ENCODE peak calls at places on chromosome 10, in five cellular contexts. One of them, this sample, is unnamed.

GRCh38 chr10:14859775-14860174 is 18.9 kb upstream of the SUV39H2 start:
- DNase-seq in heart right ventricle: no peak
- DNase-seq in brain microvascular endothelial cell: no peak
- DNase-seq in GM23248: peak
- DNase-seq in heart left ventricle: no peak
- DNase-seq in this sample: no peak

GRCh38 chr10:91555455-91555854 is 77.4 kb downstream of the PPP1R3C start:
- DNase-seq in heart right ventricle: no peak
- DNase-seq in brain microvascular endothelial cell: no peak
- DNase-seq in GM23248: no peak
- DNase-seq in heart left ventricle: no peak
- DNase-seq in this sample: no peak

GRCh38 chr10:96285331-96285752 is 14.0 kb upstream of the BLNK start:
- DNase-seq in heart right ventricle: no peak
- DNase-seq in brain microvascular endothelial cell: no peak
- DNase-seq in GM23248: no peak
- DNase-seq in heart left ventricle: no peak
- DNase-seq in this sample: no peak

GRCh38 chr10:129126955-129127354 is 340.1 kb upstream of the MGMT start:
- DNase-seq in heart right ventricle: no peak
- DNase-seq in brain microvascular endothelial cell: no peak
- DNase-seq in GM23248: no peak
- DNase-seq in heart left ventricle: no peak
- DNase-seq in this sample: no peak

GRCh38 chr10:132776186-132776585 is 9.8 kb downstream of the NKX6-2 start:
- DNase-seq in heart right ventricle: no peak
- DNase-seq in brain microvascular endothelial cell: no peak
- DNase-seq in GM23248: no peak
- DNase-seq in heart left ventricle: no peak
- DNase-seq in this sample: no peak

GRCh38 chr10:79331709-79332108 is 15.6 kb upstream of the PPIF start:
- DNase-seq in heart right ventricle: peak
- DNase-seq in brain microvascular endothelial cell: peak
- DNase-seq in GM23248: peak
- DNase-seq in heart left ventricle: peak
- DNase-seq in this sample: no peak

GRCh38 chr10:86343761-86344160 is 22.8 kb downstream of the GRID1 start:
- DNase-seq in heart right ventricle: no peak
- DNase-seq in brain microvascular endothelial cell: no peak
- DNase-seq in GM23248: no peak
- DNase-seq in heart left ventricle: no peak
- DNase-seq in this sample: peak

GRCh38 chr10:44578271-44578670 is 193.4 kb upstream of the CXCL12 start:
- DNase-seq in heart right ventricle: no peak
- DNase-seq in brain microvascular endothelial cell: no peak
- DNase-seq in GM23248: no peak
- DNase-seq in heart left ventricle: no peak
- DNase-seq in this sample: no peak

GRCh38 chr10:1158066-1158465 is 101.9 kb downstream of the WDR37 start:
- DNase-seq in heart right ventricle: no peak
- DNase-seq in brain microvascular endothelial cell: no peak
- DNase-seq in GM23248: no peak
- DNase-seq in heart left ventricle: no peak
- DNase-seq in this sample: no peak

GRCh38 chr10:84289521-84290200 is 38.7 kb upstream of the CCSER2 start:
- DNase-seq in heart right ventricle: no peak
- DNase-seq in brain microvascular endothelial cell: no peak
- DNase-seq in GM23248: no peak
- DNase-seq in heart left ventricle: no peak
- DNase-seq in this sample: no peak

GRCh38 chr10:77846718-77847311 is 79.7 kb downstream of the DLG5 start:
- DNase-seq in heart right ventricle: peak
- DNase-seq in brain microvascular endothelial cell: peak
- DNase-seq in GM23248: peak
- DNase-seq in heart left ventricle: peak
- DNase-seq in this sample: peak

GRCh38 chr10:70518695-70519094 is 40.1 kb downstream of the PALD1 start:
- DNase-seq in heart right ventricle: no peak
- DNase-seq in brain microvascular endothelial cell: peak
- DNase-seq in GM23248: peak
- DNase-seq in heart left ventricle: no peak
- DNase-seq in this sample: no peak

GRCh38 chr10:88831709-88832108 is 19.9 kb downstream of the ANKRD22 start:
- DNase-seq in heart right ventricle: no peak
- DNase-seq in brain microvascular endothelial cell: no peak
- DNase-seq in GM23248: no peak
- DNase-seq in heart left ventricle: no peak
- DNase-seq in this sample: no peak

GRCh38 chr10:74947781-74948401 is 121.5 kb downstream of the KAT6B start:
- DNase-seq in heart right ventricle: no peak
- DNase-seq in brain microvascular endothelial cell: no peak
- DNase-seq in GM23248: no peak
- DNase-seq in heart left ventricle: no peak
- DNase-seq in this sample: no peak

GRCh38 chr10:107341281-107341680 is 176.8 kb upstream of the SORCS1 start:
- DNase-seq in heart right ventricle: no peak
- DNase-seq in brain microvascular endothelial cell: no peak
- DNase-seq in GM23248: peak
- DNase-seq in heart left ventricle: no peak
- DNase-seq in this sample: no peak

GRCh38 chr10:71333154-71333887 is 14.3 kb downstream of the SLC29A3 start:
- DNase-seq in heart right ventricle: no peak
- DNase-seq in brain microvascular endothelial cell: no peak
- DNase-seq in GM23248: no peak
- DNase-seq in heart left ventricle: no peak
- DNase-seq in this sample: no peak

GRCh38 chr10:14356921-14357320 is 26.2 kb upstream of the FRMD4A start:
- DNase-seq in heart right ventricle: no peak
- DNase-seq in brain microvascular endothelial cell: peak
- DNase-seq in GM23248: peak
- DNase-seq in heart left ventricle: no peak
- DNase-seq in this sample: no peak

DNA sequence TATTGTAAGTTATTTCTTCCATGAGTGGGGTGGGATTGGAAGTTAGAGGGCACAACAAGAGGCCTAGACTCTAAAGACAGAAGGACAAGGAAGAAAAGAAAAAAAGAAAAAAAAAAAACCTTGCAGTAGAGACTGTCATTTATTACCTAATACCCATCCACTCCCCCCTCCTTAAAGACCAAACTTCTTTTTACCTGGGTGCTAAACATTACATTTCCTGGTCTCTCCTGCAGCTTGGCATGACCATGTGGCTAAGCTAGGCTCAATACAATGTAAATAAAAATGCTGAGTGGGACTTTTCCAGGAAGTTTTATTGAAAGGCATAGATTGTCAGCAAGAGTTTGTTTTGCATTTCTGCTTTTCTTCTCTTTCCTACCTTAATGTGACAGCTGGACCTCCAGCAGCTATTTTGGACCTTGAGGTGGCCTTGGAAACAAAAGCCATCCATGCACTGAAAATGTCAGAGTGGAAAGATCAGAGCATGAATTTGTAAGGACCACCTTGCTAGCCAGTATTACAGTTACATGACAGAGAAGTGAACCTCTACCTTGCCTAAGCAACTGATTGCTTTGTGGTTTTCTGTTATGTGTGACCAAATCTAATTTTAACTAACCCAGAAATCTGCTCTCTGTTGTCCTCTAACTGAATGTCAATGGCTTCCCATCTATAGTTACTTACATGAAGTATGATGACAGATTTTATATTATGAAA is 81.3 kb upstream of the SFMBT2 start:
- DNase-seq in heart right ventricle: no peak
- DNase-seq in brain microvascular endothelial cell: no peak
- DNase-seq in GM23248: no peak
- DNase-seq in heart left ventricle: no peak
- DNase-seq in this sample: no peak
- H3K27ac ChIP-seq in heart right ventricle: no peak
- H3K27ac ChIP-seq in brain microvascular endothelial cell: no peak
- H3K27ac ChIP-seq in GM23248: no peak
- H3K27ac ChIP-seq in heart left ventricle: no peak
- H3K27ac ChIP-seq in this sample: no peak

GRCh38 chr10:122373713-122374112 is 795 bp upstream of the PLEKHA1 start:
- DNase-seq in heart right ventricle: no peak
- DNase-seq in brain microvascular endothelial cell: peak
- DNase-seq in GM23248: peak
- DNase-seq in heart left ventricle: no peak
- DNase-seq in this sample: no peak

GRCh38 chr10:122375761-122376160 is 1.3 kb downstream of the PLEKHA1 start:
- DNase-seq in heart right ventricle: no peak
- DNase-seq in brain microvascular endothelial cell: no peak
- DNase-seq in GM23248: no peak
- DNase-seq in heart left ventricle: no peak
- DNase-seq in this sample: no peak

GRCh38 chr10:122376364-122376961 is 2.0 kb downstream of the PLEKHA1 start:
- DNase-seq in heart right ventricle: no peak
- DNase-seq in brain microvascular endothelial cell: no peak
- DNase-seq in GM23248: peak
- DNase-seq in heart left ventricle: no peak
- DNase-seq in this sample: no peak

GRCh38 chr10:122374246-122374858 is at the start of gene PLEKHA1:
- DNase-seq in heart right ventricle: peak
- DNase-seq in brain microvascular endothelial cell: peak
- DNase-seq in GM23248: peak
- DNase-seq in heart left ventricle: peak
- DNase-seq in this sample: peak

DNA sequence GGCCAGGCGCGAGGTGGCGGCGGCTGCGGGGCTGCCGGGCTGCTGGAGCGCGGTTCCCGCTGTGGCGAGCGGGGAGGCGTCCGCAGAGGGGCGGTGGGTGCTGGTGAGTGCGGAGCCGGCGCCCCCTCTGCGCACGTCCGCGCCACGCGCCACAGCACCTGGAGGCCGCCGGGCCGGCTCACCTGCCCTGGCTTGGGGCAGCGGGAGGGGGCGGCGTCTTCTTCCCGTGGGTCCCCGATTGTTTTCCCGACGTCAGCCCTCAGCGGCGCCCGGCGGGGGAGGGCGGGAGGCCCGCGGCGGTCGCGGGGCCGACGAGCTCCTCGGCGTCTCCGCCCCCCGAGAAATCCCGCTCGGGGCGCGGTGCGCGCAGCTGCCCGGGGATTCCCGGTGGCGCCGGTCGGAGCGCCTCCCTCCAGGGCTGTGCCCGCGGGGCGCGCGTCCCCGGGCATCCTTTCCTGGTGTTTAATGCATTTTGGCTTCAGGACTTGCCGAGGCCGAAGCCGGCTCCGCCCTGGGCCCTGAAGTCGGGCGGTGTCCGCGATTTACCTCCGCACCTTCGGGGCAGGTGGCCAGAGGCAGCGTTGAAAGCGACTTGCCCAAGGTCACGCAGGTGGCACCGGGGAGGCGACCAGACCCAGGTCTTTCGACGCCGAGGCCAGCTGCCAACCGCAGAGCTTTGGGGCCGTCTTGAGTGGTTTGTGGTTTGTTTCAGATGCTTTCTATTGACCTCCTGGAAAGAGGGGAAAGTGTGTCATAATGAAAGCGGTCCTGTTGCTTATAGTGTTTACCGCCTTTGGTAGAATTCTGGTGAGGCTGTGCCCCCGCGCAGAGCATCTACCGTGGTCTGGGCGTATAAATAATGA is 582 bp downstream of the PLEKHA1 start:
- DNase-seq in heart right ventricle: peak
- DNase-seq in brain microvascular endothelial cell: peak
- DNase-seq in GM23248: peak
- DNase-seq in heart left ventricle: peak
- DNase-seq in this sample: peak
- H3K27ac ChIP-seq in heart right ventricle: peak
- H3K27ac ChIP-seq in brain microvascular endothelial cell: peak
- H3K27ac ChIP-seq in GM23248: peak
- H3K27ac ChIP-seq in heart left ventricle: peak
- H3K27ac ChIP-seq in this sample: peak

DNA sequence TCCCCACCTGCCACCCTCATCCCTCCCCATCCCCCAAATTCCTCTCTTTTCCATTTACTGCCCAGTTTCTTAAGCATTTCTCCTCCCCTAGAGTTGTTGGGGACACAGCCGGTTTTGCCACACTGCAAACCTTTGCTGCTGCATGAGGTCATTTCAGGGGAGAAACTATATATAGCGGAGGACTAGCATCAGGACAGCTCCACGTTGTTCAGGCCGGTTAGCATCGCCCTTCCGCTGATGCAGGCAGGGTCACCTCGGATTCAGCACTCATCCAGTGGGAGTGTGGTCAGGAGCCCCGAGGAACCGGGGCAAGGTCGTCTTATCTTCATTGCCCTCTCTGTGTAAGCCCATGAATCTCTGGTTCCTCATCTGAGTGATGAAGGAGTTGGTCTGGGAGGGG is 15.6 kb downstream of the UBTD1 start:
- DNase-seq in heart right ventricle: peak
- DNase-seq in brain microvascular endothelial cell: no peak
- DNase-seq in GM23248: no peak
- DNase-seq in heart left ventricle: no peak
- DNase-seq in this sample: no peak
- H3K27ac ChIP-seq in heart right ventricle: peak
- H3K27ac ChIP-seq in brain microvascular endothelial cell: no peak
- H3K27ac ChIP-seq in GM23248: no peak
- H3K27ac ChIP-seq in heart left ventricle: peak
- H3K27ac ChIP-seq in this sample: no peak

GRCh38 chr10:103761075-103761920 is 94.1 kb downstream of the SH3PXD2A start:
- DNase-seq in heart right ventricle: no peak
- DNase-seq in brain microvascular endothelial cell: no peak
- DNase-seq in GM23248: no peak
- DNase-seq in heart left ventricle: no peak
- DNase-seq in this sample: no peak

GRCh38 chr10:103756277-103756869 is 99.0 kb downstream of the SH3PXD2A start:
- DNase-seq in heart right ventricle: no peak
- DNase-seq in brain microvascular endothelial cell: no peak
- DNase-seq in GM23248: no peak
- DNase-seq in heart left ventricle: no peak
- DNase-seq in this sample: no peak

GRCh38 chr10:103757531-103758293 is 97.7 kb downstream of the SH3PXD2A start:
- DNase-seq in heart right ventricle: peak
- DNase-seq in brain microvascular endothelial cell: peak
- DNase-seq in GM23248: peak
- DNase-seq in heart left ventricle: peak
- DNase-seq in this sample: peak

GRCh38 chr10:103758294-103758681 is 97.1 kb downstream of the SH3PXD2A start:
- DNase-seq in heart right ventricle: no peak
- DNase-seq in brain microvascular endothelial cell: peak
- DNase-seq in GM23248: peak
- DNase-seq in heart left ventricle: no peak
- DNase-seq in this sample: no peak

DNA sequence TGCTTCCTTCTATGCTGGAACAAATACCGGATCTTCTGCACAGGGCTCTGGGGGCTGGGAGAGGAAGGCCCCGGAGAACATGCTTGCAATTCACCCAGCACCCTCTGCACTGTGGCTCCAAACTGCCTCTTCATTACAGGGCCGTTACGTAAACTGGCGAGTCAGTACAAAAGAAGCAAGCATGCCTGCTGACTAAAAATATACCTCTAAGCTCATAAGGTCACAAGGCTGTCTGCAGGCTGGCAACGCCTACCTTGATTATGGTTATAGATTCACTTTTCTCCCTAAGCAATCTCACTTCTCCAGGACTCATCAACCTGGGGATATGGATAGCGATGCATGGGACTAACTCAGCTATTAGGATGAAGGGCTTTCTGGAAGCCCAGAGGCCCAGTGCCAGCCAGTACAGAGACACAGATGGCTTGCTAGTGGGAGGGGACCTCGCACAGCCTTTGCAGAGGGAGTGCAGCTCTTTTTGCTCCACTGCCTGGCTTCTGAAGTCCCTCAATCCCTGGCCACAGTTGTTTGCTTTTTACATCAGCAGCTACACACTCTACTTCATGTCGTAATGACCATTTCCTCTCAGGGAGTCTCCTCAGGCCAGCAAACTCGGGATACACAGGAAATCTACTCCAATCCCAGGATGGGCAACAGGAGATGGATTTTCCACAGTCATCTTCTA is 96.1 kb downstream of the SH3PXD2A start:
- DNase-seq in heart right ventricle: peak
- DNase-seq in brain microvascular endothelial cell: peak
- DNase-seq in GM23248: peak
- DNase-seq in heart left ventricle: peak
- DNase-seq in this sample: peak
- H3K27ac ChIP-seq in heart right ventricle: peak
- H3K27ac ChIP-seq in brain microvascular endothelial cell: peak
- H3K27ac ChIP-seq in GM23248: peak
- H3K27ac ChIP-seq in heart left ventricle: peak
- H3K27ac ChIP-seq in this sample: peak